ENCODE peak calls at places on chromosomes 13 and 19, in four cellular contexts. O, E, Y and A are unnamed samples.

GRCh38 chr13:79525458-79525857 is 44.5 kb downstream of the NDFIP2 start:
- DNase-seq in E (no peak), O (no peak), Y (no peak), A (peak; percentile 41)

GRCh38 chr13:49303533-49304252 is 56.0 kb downstream of the CDADC1 start:
- DNase-seq in O (no peak), E (no peak), Y (no peak), A (no peak)

GRCh38 chr19:406121-406711 is 2.7 kb downstream of the C2CD4C start:
- DNase-seq in E (no peak), Y (no peak), O (no peak), A (no peak)

GRCh38 chr13:34931572-34931971 is 10.5 kb upstream of the NBEA start:
- DNase-seq in E (no peak), O (no peak), Y (no peak), A (no peak)

GRCh38 chr13:41384749-41385503 is 72.4 kb upstream of the RGCC start:
- DNase-seq in E (no peak), O (no peak), Y (no peak), A (peak; percentile 18)

GRCh38 chr13:60571571-60571970 is 174.6 kb downstream of the TDRD3 start:
- DNase-seq in E (no peak), O (no peak), Y (no peak), A (no peak)

GRCh38 chr19:16261584-16262370 is 62.8 kb upstream of the KLF2 start:
- DNase-seq in O (no peak), E (no peak), Y (no peak), A (no peak)

GRCh38 chr13:21670006-21670882 is 629 bp upstream of the FGF9 start:
- DNase-seq in E (peak; percentile 66), O (peak; percentile 21), Y (peak; percentile 62), A (peak; percentile 40)

GRCh38 chr13:41809962-41810361 is 150.9 kb downstream of the VWA8 start:
- DNase-seq in O (no peak), Y (no peak), E (no peak), A (no peak)

GRCh38 chr13:93674337-93674755 is 447.7 kb downstream of the GPC6 start:
- DNase-seq in O (no peak), E (no peak), Y (peak; percentile 21), A (no peak)

GRCh38 chr19:39187552-39187943 is 9.2 kb upstream of the NCCRP1 start:
- DNase-seq in O (no peak), E (no peak), Y (no peak), A (no peak)
- TF ChIP-seq CTCF in O (peak; percentile 21), E (no peak), Y (no peak), A (peak; percentile 18)

GRCh38 chr19:48479686-48480085 is 10.5 kb downstream of the CYTH2 start:
- DNase-seq in O (no peak), Y (peak; percentile 19), E (no peak), A (no peak)

GRCh38 chr19:48481191-48481500 is 12.0 kb downstream of the CYTH2 start:
- DNase-seq in Y (no peak), O (no peak), E (no peak), A (no peak)

GRCh38 chr19:48481846-48482639 is 12.9 kb downstream of the CYTH2 start:
- DNase-seq in Y (no peak), E (no peak), O (no peak), A (no peak)

GRCh38 chr19:48480151-48480475 is 10.9 kb downstream of the CYTH2 start:
- DNase-seq in O (no peak), E (peak; percentile 57), Y (no peak), A (no peak)

DNA sequence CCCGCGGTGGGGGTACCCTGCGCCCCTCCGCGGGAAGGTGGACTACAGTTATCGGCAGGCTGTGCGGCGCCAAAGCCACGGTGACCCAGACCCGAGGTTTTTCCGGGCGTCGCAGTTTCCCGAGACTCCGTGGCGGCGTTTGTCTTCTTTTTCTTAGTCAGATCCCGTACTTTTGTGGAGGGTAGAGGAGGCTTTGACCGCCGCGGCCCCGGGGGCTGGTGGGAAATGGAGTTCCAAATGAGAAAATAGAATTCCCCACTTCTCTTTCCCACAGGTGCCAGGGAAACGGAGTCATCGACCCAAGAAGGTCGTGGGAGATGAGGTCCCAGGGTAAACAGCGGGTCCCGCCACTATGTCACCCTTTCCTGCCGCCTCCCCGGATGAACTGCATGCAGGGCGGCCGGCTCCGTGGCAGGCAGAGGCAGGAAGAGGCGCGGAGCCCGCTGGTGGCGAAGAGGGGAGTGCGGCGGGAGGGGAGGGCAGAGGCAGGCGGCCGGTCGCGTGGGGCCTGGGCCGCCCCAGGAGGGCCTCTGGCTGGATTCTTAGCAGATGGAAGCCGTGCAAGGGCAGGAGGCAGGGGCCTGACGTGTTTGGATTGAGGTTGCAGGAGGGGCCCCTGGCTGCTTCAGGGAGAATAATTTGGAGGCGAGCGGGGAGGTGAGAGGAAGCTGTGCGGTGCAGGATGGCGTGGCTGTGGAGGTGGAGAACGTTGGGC is 11.5 kb downstream of the CYTH2 start:
- DNase-seq in O (no peak), E (peak; percentile 55), Y (no peak), A (no peak)
- H3K27ac ChIP-seq in O (no peak overlapping the region), E (peak overlapping the region; percentile 87), Y (no peak overlapping the region), A (peak overlapping the region; percentile 78)

GRCh38 chr13:26707122-26708006 is 53.2 kb downstream of the GPR12 start:
- DNase-seq in Y (peak; percentile 77), E (no peak), O (peak; percentile 14), A (peak; percentile 49)
- TF ChIP-seq CTCF in Y (peak; percentile 59), E (peak; percentile 50), O (peak; percentile 37), A (peak; percentile 32)

DNA sequence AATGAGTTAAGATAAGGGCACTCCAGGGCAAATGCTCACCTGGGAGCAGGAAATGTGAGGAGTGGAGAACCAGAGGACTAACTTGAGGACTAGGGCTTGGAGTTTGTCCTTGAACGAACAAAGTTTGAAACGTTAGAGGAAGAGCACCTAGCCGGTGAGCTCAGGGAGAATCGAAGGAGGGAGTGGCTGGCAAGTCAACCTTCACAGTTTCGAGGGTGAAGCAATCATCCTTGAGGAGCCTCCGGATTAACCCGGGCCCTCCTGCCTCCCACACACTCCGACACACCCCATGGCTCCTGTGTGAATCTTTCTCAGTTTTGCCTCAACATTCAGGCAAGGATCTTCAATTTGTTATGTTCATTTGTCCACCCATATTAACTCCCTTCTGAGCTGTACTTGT is 58.6 kb downstream of the LMO7 start:
- DNase-seq in O (no peak), E (no peak), Y (no peak), A (no peak)
- H3K27ac ChIP-seq in O (no peak overlapping the region), E (no peak overlapping the region), Y (no peak overlapping the region), A (no peak overlapping the region)

GRCh38 chr19:45507864-45508680 is 793 bp downstream of the VASP start:
- DNase-seq in E (peak; percentile 79), O (no peak), Y (no peak), A (no peak)

GRCh38 chr19:45506246-45506990 is 861 bp upstream of the VASP start:
- DNase-seq in Y (peak; percentile 94), E (peak; percentile 98), O (peak; percentile 97), A (peak; percentile 95)

GRCh38 chr19:45508681-45508930 is 1.3 kb downstream of the VASP start:
- DNase-seq in E (no peak), Y (peak; percentile 65), O (peak; percentile 50), A (no peak)

GRCh38 chr19:45505996-45506245 is 1.4 kb upstream of the VASP start:
- DNase-seq in Y (no peak), O (no peak), E (no peak), A (no peak)

GRCh38 chr19:45506991-45507863 is at the start of gene VASP:
- DNase-seq in O (peak; percentile 90), Y (peak; percentile 88), E (peak; percentile 96), A (peak; percentile 86)
- TF ChIP-seq CTCF in O (no peak), Y (no peak), E (no peak), A (no peak)

DNA sequence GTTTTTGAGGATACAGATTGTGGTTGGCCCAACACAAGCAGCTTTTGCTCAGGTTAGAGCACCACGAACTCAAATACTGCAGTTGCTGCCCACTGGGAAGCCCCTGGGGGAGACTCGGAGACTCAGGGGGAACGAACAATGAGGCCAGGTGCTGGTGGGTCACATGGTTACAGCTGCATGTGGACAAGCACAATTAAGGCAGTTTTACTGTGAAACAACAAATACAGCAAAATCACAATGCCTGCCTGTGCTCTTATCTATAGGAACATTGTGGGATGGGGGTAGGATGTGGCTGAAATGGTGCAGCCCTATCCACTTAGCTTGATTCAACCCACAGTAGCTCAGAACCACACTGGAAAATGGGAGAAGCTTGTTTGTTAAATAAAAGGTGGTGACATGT is 119.7 kb upstream of the SPATA13 start:
- DNase-seq in E (no peak), O (no peak), Y (no peak), A (no peak)
- H3K27ac ChIP-seq in E (no peak overlapping the region), O (no peak overlapping the region), Y (no peak overlapping the region), A (no peak overlapping the region)